ENCODE peak calls at places on chromosomes 5 and 9, in eight cellular contexts. One of them, this sample, is unnamed.
A peak's percentile ranks its signal among the peaks of the same experiment; 100 is the strongest.

GRCh38 chr5:149062371-149063016 is 368 bp downstream of the SH3TC2 start:
- DNase-seq in astrocyte: peak; percentile 77
- DNase-seq in PC-3: peak; percentile 100
- DNase-seq in ovary: no peak
- DNase-seq in spleen: no peak
- DNase-seq in H1: no peak
- DNase-seq in upper lobe of right lung: no peak
- DNase-seq in upper lobe of left lung: peak; percentile 34
- DNase-seq in this sample: no peak

GRCh38 chr5:143762636-143763035 is 49.3 kb upstream of the HMHB1 start:
- DNase-seq in astrocyte: no peak
- DNase-seq in PC-3: no peak
- DNase-seq in ovary: no peak
- DNase-seq in spleen: no peak
- DNase-seq in H1: no peak
- DNase-seq in upper lobe of right lung: no peak
- DNase-seq in upper lobe of left lung: no peak
- DNase-seq in this sample: no peak

GRCh38 chr5:167555771-167556170 is 735.7 kb upstream of the WWC1 start:
- DNase-seq in astrocyte: no peak
- DNase-seq in PC-3: no peak
- DNase-seq in ovary: no peak
- DNase-seq in spleen: no peak
- DNase-seq in H1: no peak
- DNase-seq in upper lobe of right lung: no peak
- DNase-seq in upper lobe of left lung: no peak
- DNase-seq in this sample: no peak

GRCh38 chr9:134544388-134545212 is 97.0 kb upstream of the COL5A1 start:
- DNase-seq in astrocyte: peak; percentile 85
- DNase-seq in PC-3: peak; percentile 35
- DNase-seq in ovary: peak; percentile 54
- DNase-seq in spleen: peak; percentile 46
- DNase-seq in H1: no peak
- DNase-seq in upper lobe of right lung: peak; percentile 58
- DNase-seq in upper lobe of left lung: no peak
- DNase-seq in this sample: no peak

GRCh38 chr5:45417285-45417996 is 278.7 kb downstream of the HCN1 start:
- DNase-seq in astrocyte: no peak
- DNase-seq in PC-3: no peak
- DNase-seq in ovary: no peak
- DNase-seq in spleen: no peak
- DNase-seq in H1: no peak
- DNase-seq in upper lobe of right lung: no peak
- DNase-seq in upper lobe of left lung: no peak
- DNase-seq in this sample: no peak

GRCh38 chr5:35047785-35048404 is at the start of gene AGXT2:
- DNase-seq in astrocyte: no peak
- DNase-seq in PC-3: no peak
- DNase-seq in ovary: no peak
- DNase-seq in spleen: no peak
- DNase-seq in H1: no peak
- DNase-seq in upper lobe of right lung: no peak
- DNase-seq in upper lobe of left lung: no peak
- DNase-seq in this sample: no peak

GRCh38 chr5:147234825-147235635 is at the start of gene STK32A:
- DNase-seq in astrocyte: peak; percentile 20
- DNase-seq in PC-3: peak; percentile 65
- DNase-seq in ovary: peak; percentile 59
- DNase-seq in spleen: no peak
- DNase-seq in H1: peak; percentile 88
- DNase-seq in upper lobe of right lung: peak; percentile 92
- DNase-seq in upper lobe of left lung: peak; percentile 79
- DNase-seq in this sample: no peak

GRCh38 chr5:446864-447263 is 3.9 kb downstream of the EXOC3 start:
- DNase-seq in astrocyte: no peak
- DNase-seq in PC-3: peak; percentile 66
- DNase-seq in ovary: no peak
- DNase-seq in spleen: peak; percentile 74
- DNase-seq in H1: no peak
- DNase-seq in upper lobe of right lung: peak; percentile 35
- DNase-seq in upper lobe of left lung: peak; percentile 16
- DNase-seq in this sample: peak; percentile 6

GRCh38 chr9:19998153-19998552 is 209.3 kb upstream of the SLC24A2 start:
- DNase-seq in astrocyte: peak; percentile 13
- DNase-seq in PC-3: peak; percentile 31
- DNase-seq in ovary: no peak
- DNase-seq in spleen: no peak
- DNase-seq in H1: no peak
- DNase-seq in upper lobe of right lung: no peak
- DNase-seq in upper lobe of left lung: no peak
- DNase-seq in this sample: no peak

GRCh38 chr9:91378695-91379127 is 17.0 kb upstream of the AUH start:
- DNase-seq in astrocyte: peak; percentile 83
- DNase-seq in PC-3: no peak
- DNase-seq in ovary: no peak
- DNase-seq in spleen: no peak
- DNase-seq in H1: no peak
- DNase-seq in upper lobe of right lung: no peak
- DNase-seq in upper lobe of left lung: no peak
- DNase-seq in this sample: no peak

GRCh38 chr5:141958773-141959172 is 771 bp upstream of the PCDH12 start:
- DNase-seq in astrocyte: no peak
- DNase-seq in PC-3: peak; percentile 9
- DNase-seq in ovary: no peak
- DNase-seq in spleen: no peak
- DNase-seq in H1: peak; percentile 29
- DNase-seq in upper lobe of right lung: no peak
- DNase-seq in upper lobe of left lung: peak; percentile 51
- DNase-seq in this sample: no peak

GRCh38 chr9:123871781-123872180 is 58.1 kb downstream of the DENND1A start:
- DNase-seq in astrocyte: no peak
- DNase-seq in PC-3: no peak
- DNase-seq in ovary: no peak
- DNase-seq in spleen: no peak
- DNase-seq in H1: no peak
- DNase-seq in upper lobe of right lung: no peak
- DNase-seq in upper lobe of left lung: no peak
- DNase-seq in this sample: no peak

GRCh38 chr9:95509851-95510529 is 6.8 kb downstream of the PTCH1 start:
- DNase-seq in astrocyte: no peak
- DNase-seq in PC-3: no peak
- DNase-seq in ovary: peak; percentile 32
- DNase-seq in spleen: no peak
- DNase-seq in H1: no peak
- DNase-seq in upper lobe of right lung: no peak
- DNase-seq in upper lobe of left lung: no peak
- DNase-seq in this sample: no peak

GRCh38 chr9:132729235-132729890 is 59.1 kb downstream of the GTF3C4 start:
- DNase-seq in astrocyte: no peak
- DNase-seq in PC-3: no peak
- DNase-seq in ovary: no peak
- DNase-seq in spleen: no peak
- DNase-seq in H1: no peak
- DNase-seq in upper lobe of right lung: no peak
- DNase-seq in upper lobe of left lung: peak; percentile 68
- DNase-seq in this sample: no peak

GRCh38 chr5:64166201-64166959 is 737 bp downstream of the RNF180 start:
- DNase-seq in astrocyte: no peak
- DNase-seq in PC-3: peak; percentile 34
- DNase-seq in ovary: peak; percentile 43
- DNase-seq in spleen: peak; percentile 68
- DNase-seq in H1: no peak
- DNase-seq in upper lobe of right lung: no peak
- DNase-seq in upper lobe of left lung: no peak
- DNase-seq in this sample: no peak

GRCh38 chr9:89038354-89039091 is 47.3 kb downstream of the S1PR3 start:
- DNase-seq in astrocyte: peak; percentile 97
- DNase-seq in PC-3: peak; percentile 12
- DNase-seq in ovary: no peak
- DNase-seq in spleen: no peak
- DNase-seq in H1: no peak
- DNase-seq in upper lobe of right lung: no peak
- DNase-seq in upper lobe of left lung: no peak
- DNase-seq in this sample: no peak

GRCh38 chr9:121884057-121884512 is 209.0 kb downstream of the TTLL11 start:
- DNase-seq in astrocyte: no peak
- DNase-seq in PC-3: no peak
- DNase-seq in ovary: no peak
- DNase-seq in spleen: no peak
- DNase-seq in H1: no peak
- DNase-seq in upper lobe of right lung: no peak
- DNase-seq in upper lobe of left lung: no peak
- DNase-seq in this sample: no peak

GRCh38 chr9:31210982-31211570 is 1173.4 kb upstream of the ACO1 start:
- DNase-seq in astrocyte: no peak
- DNase-seq in PC-3: no peak
- DNase-seq in ovary: no peak
- DNase-seq in spleen: peak; percentile 75
- DNase-seq in H1: no peak
- DNase-seq in upper lobe of right lung: peak; percentile 48
- DNase-seq in upper lobe of left lung: no peak
- DNase-seq in this sample: no peak

GRCh38 chr5:69099302-69099701 is 5.5 kb downstream of the SLC30A5 start:
- DNase-seq in astrocyte: no peak
- DNase-seq in PC-3: no peak
- DNase-seq in ovary: no peak
- DNase-seq in spleen: no peak
- DNase-seq in H1: no peak
- DNase-seq in upper lobe of right lung: no peak
- DNase-seq in upper lobe of left lung: no peak
- DNase-seq in this sample: no peak

GRCh38 chr5:61461412-61461811 is 129.4 kb downstream of the ZSWIM6 start:
- DNase-seq in astrocyte: no peak
- DNase-seq in PC-3: no peak
- DNase-seq in ovary: no peak
- DNase-seq in spleen: no peak
- DNase-seq in H1: no peak
- DNase-seq in upper lobe of right lung: no peak
- DNase-seq in upper lobe of left lung: no peak
- DNase-seq in this sample: no peak

DNA sequence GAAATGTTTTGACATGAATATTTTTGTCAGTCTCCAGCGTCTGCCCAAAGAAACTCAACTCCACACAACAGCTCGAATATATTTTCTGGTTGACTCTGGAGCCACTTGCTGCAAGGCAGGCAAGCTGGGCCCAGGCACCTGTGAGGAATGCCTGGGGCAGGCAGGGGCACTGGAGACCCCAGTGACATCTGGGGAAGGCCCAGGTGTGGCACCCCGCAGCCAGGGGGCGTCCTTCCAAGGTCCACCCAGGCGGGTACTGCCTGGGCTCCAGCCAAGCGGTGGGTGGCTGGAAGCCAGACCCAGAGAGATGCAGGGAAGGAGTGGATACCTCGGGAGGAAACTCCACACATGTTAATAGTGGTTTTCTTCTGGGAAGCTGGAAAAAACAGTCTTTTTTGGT is 125.9 kb downstream of the PHF2 start:
- DNase-seq in astrocyte: no peak
- DNase-seq in PC-3: no peak
- DNase-seq in ovary: no peak
- DNase-seq in spleen: peak; percentile 44
- DNase-seq in H1: no peak
- DNase-seq in upper lobe of right lung: peak; percentile 49
- DNase-seq in upper lobe of left lung: no peak
- DNase-seq in this sample: no peak
- TF ChIP-seq CTCF in astrocyte: no peak
- TF ChIP-seq CTCF in PC-3: no peak
- TF ChIP-seq CTCF in ovary: no peak
- TF ChIP-seq CTCF in spleen: no peak
- TF ChIP-seq CTCF in H1: peak; percentile 17
- TF ChIP-seq CTCF in upper lobe of right lung: no peak
- TF ChIP-seq CTCF in upper lobe of left lung: no peak
- TF ChIP-seq CTCF in this sample: no peak

DNA sequence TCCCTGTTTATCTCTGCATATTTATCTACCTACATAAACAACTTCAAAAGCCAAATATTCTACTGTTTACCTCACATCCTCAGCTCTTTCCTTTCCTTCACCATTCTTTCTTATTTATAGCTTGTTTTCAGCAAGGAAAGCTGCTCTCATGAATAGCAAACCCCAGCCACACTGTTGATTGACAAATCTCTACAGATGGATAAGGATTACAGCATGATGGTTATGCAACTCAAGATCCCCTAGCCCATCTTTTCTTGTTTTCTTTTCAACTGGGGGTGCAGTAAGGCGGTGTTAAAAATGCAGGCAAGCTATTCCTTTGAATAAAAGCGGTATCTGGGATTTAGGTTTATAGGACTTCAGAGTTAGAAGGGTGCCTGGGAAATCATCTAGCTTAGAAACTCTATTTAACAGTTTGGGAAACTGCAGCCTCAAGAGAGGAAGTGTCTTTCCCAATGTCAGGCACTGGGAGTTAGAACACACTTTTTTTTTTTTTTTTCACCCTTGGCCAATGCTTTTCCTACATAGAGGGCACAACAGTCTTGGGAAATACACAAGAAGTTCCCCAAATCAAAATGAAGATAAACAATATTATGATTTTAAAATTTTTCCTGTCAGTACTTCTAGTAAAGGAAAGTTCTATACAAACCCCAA is 2.7 kb downstream of the SPARC start:
- DNase-seq in astrocyte: no peak
- DNase-seq in PC-3: no peak
- DNase-seq in ovary: no peak
- DNase-seq in spleen: no peak
- DNase-seq in H1: no peak
- DNase-seq in upper lobe of right lung: no peak
- DNase-seq in upper lobe of left lung: no peak
- DNase-seq in this sample: no peak
- H3K27ac ChIP-seq in astrocyte: peak overlapping the region; percentile 98
- H3K27ac ChIP-seq in PC-3: no peak overlapping the region
- H3K27ac ChIP-seq in ovary: peak overlapping the region; percentile 80
- H3K27ac ChIP-seq in spleen: no peak overlapping the region
- H3K27ac ChIP-seq in H1: no peak overlapping the region
- H3K27ac ChIP-seq in upper lobe of right lung: peak overlapping the region; percentile 90
- H3K27ac ChIP-seq in upper lobe of left lung: peak overlapping the region; percentile 78
- H3K27ac ChIP-seq in this sample: no peak overlapping the region

GRCh38 chr5:82404382-82404945 is 126.3 kb upstream of the RPS23 start:
- DNase-seq in astrocyte: no peak
- DNase-seq in PC-3: no peak
- DNase-seq in ovary: no peak
- DNase-seq in spleen: no peak
- DNase-seq in H1: no peak
- DNase-seq in upper lobe of right lung: no peak
- DNase-seq in upper lobe of left lung: no peak
- DNase-seq in this sample: no peak
- H3K27me3 ChIP-seq in astrocyte: no peaks in the 10 kb centered on the region
- H3K27me3 ChIP-seq in PC-3: no peaks in the 10 kb centered on the region
- H3K27me3 ChIP-seq in ovary: no peaks in the 10 kb centered on the region
- H3K27me3 ChIP-seq in spleen: no peaks in the 10 kb centered on the region
- H3K27me3 ChIP-seq in H1: no peaks in the 10 kb centered on the region
- H3K27me3 ChIP-seq in upper lobe of right lung: no peaks in the 10 kb centered on the region
- H3K27me3 ChIP-seq in upper lobe of left lung: no peaks in the 10 kb centered on the region
- H3K27me3 ChIP-seq in this sample: no peaks in the 10 kb centered on the region

DNA sequence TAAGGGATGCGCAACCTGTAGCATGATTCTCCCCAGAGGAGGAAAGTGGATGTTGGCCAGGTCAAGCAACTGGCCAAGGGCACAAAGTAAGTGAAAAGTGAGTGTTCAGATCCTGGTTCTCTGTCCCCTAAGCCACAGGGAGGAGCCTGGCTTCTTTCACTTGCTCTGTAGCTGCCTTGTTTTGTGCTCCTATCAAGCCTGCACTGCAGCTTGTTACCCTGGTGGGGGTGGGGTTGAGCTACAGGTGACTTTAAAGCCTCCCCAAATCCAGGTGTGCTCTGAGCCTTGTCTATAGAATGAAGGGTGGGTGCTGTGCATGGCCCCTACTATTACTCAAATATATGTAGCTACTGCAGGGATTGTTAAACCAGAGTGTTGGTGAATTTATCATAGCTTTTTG is 32.9 kb downstream of the RALGPS1 start:
- DNase-seq in astrocyte: no peak
- DNase-seq in PC-3: peak; percentile 21
- DNase-seq in ovary: no peak
- DNase-seq in spleen: no peak
- DNase-seq in H1: no peak
- DNase-seq in upper lobe of right lung: no peak
- DNase-seq in upper lobe of left lung: no peak
- DNase-seq in this sample: no peak
- TF ChIP-seq CTCF in astrocyte: no peak
- TF ChIP-seq CTCF in PC-3: peak; percentile 49
- TF ChIP-seq CTCF in ovary: no peak
- TF ChIP-seq CTCF in spleen: no peak
- TF ChIP-seq CTCF in H1: peak; percentile 58
- TF ChIP-seq CTCF in upper lobe of right lung: no peak
- TF ChIP-seq CTCF in upper lobe of left lung: peak; percentile 12
- TF ChIP-seq CTCF in this sample: no peak

This sample was measured in CD4-positive, alpha-beta T cell.